ENCODE peak calls at places on chromosomes 13 and 19, in four cellular contexts. R, L, N and Z are unnamed samples.

GRCh38 chr13:72590091-72590490 is 137.3 kb downstream of the MZT1 start:
- DNase-seq in L (no peak), R (no peak), N (no peak), Z (no peak)

GRCh38 chr19:8022275-8022674 is 16.8 kb upstream of the ELAVL1 start:
- DNase-seq in R (no peak), L (no peak), N (no peak), Z (no peak)

GRCh38 chr13:100399455-100399854 is 189.1 kb downstream of the GGACT start:
- DNase-seq in N (no peak), R (no peak), L (no peak), Z (no peak)

GRCh38 chr13:57632276-57633140 is 964 bp downstream of the PCDH17 start:
- DNase-seq in N (no peak), R (no peak), L (no peak), Z (no peak)

GRCh38 chr19:33718668-33719259 is 77.9 kb upstream of the KCTD15 start:
- DNase-seq in L (no peak), N (no peak), R (no peak), Z (no peak)

GRCh38 chr13:87274209-87274819 is 396.9 kb upstream of the SLITRK5 start:
- DNase-seq in R (peak), N (peak), L (peak), Z (peak)

GRCh38 chr13:94352057-94352456 is 127.4 kb downstream of the DCT start:
- DNase-seq in L (peak), R (no peak), N (no peak), Z (peak)

GRCh38 chr19:2289714-2290435 is 7.9 kb upstream of the PEAK3 start:
- DNase-seq in R (no peak), L (no peak), N (peak), Z (no peak)

GRCh38 chr19:18456974-18457373 is 19.0 kb upstream of the ISYNA1 start:
- DNase-seq in N (no peak), L (peak), R (no peak), Z (no peak)

GRCh38 chr19:33208904-33209843 is 15.0 kb downstream of the LRP3 start:
- DNase-seq in N (no peak), L (peak), R (no peak), Z (no peak)

GRCh38 chr13:30125422-30126073 is 181.8 kb downstream of the KATNAL1 start:
- DNase-seq in L (peak), R (no peak), N (no peak), Z (peak)

GRCh38 chr19:24073807-24074206 is 13.2 kb upstream of the ZNF254 start:
- DNase-seq in R (no peak), N (no peak), L (no peak), Z (no peak)

GRCh38 chr19:19110410-19111137 is 27.7 kb downstream of the TMEM161A start:
- DNase-seq in N (peak), R (no peak), L (no peak), Z (no peak)

GRCh38 chr13:26344980-26345379 is 91.1 kb downstream of the CDK8 start:
- DNase-seq in L (no peak), N (no peak), R (no peak), Z (peak)

GRCh38 chr19:19257137-19257536 is 16.0 kb downstream of the TM6SF2 start:
- DNase-seq in R (no peak), N (no peak), L (no peak), Z (no peak)

GRCh38 chr19:48174445-48175030 is 4.1 kb downstream of the ZSWIM9 start:
- DNase-seq in R (no peak), N (no peak), L (no peak), Z (no peak)

GRCh38 chr19:48330012-48330681 is 4.8 kb downstream of the EMP3 start:
- DNase-seq in N (peak), L (no peak), R (peak), Z (no peak)

GRCh38 chr13:113604186-113604585 is 19.6 kb downstream of the TFDP1 start:
- DNase-seq in R (no peak), N (no peak), L (no peak), Z (no peak)

GRCh38 chr19:48445256-48445605 is 552 bp upstream of the GRWD1 start:
- DNase-seq in R (no peak), N (peak), L (peak), Z (peak)

GRCh38 chr13:59533561-59534337 is 630.0 kb downstream of the DIAPH3 start:
- DNase-seq in N (no peak), L (no peak), R (no peak), Z (no peak)

GRCh38 chr19:17159466-17160393 is 55.4 kb upstream of the USE1 start:
- DNase-seq in R (no peak), N (no peak), L (no peak), Z (no peak)

GRCh38 chr13:94956407-94957110 is 244.2 kb upstream of the SOX21 start:
- DNase-seq in N (no peak), R (no peak), L (peak), Z (no peak)

GRCh38 chr13:29162638-29163037 is 342.5 kb downstream of the MTUS2 start:
- DNase-seq in R (no peak), N (no peak), L (no peak), Z (no peak)

GRCh38 chr13:21476893-21477472 is 17.9 kb upstream of the ZDHHC20 start:
- DNase-seq in R (peak), L (peak), N (peak), Z (peak)

GRCh38 chr13:76845865-76846264 is 40.3 kb downstream of the KCTD12 start:
- DNase-seq in R (no peak), L (no peak), N (no peak), Z (no peak)

GRCh38 chr13:99161512-99161911 is 39.1 kb upstream of the UBAC2 start:
- DNase-seq in N (no peak), L (no peak), R (no peak), Z (no peak)